ENCODE peak calls at places on chromosomes 11 and 22, in eight cellular contexts. T is HFF-Myc, U is right atrium auricular region, R is fibroblast of mammary gland, I is ovary, G is PC-3, F is BJ, Z is IMR-90. S is an unnamed sample.

GRCh38 chr11:113174862-113175261 is 139.5 kb upstream of the TTC12 start:
- DNase-seq in T (no peak), U (no peak), R (peak), I (no peak), G (no peak), F (no peak), Z (no peak), S (no peak)

GRCh38 chr11:9264381-9265210 is 554 bp downstream of the DENND5A start:
- DNase-seq in T (no peak), U (peak), R (peak), I (peak), G (peak), F (peak), Z (peak), S (peak)

GRCh38 chr22:36194971-36195370 is 6.6 kb downstream of the APOL4 start:
- DNase-seq in T (no peak), U (peak), R (peak), I (peak), G (peak), F (no peak), Z (peak), S (peak)

GRCh38 chr11:221998-222789 is 13.9 kb downstream of the SIRT3 start:
- DNase-seq in T (no peak), U (no peak), R (no peak), I (no peak), G (no peak), F (no peak), Z (no peak), S (no peak)

GRCh38 chr22:44659140-44659539 is 42.9 kb upstream of the PRR5 start:
- DNase-seq in T (no peak), U (no peak), R (no peak), I (no peak), G (no peak), F (no peak), Z (no peak), S (no peak)

GRCh38 chr11:78742430-78742829 is 167.8 kb upstream of the NARS2 start:
- DNase-seq in T (no peak), U (peak), R (peak), I (no peak), G (peak), F (no peak), Z (peak), S (peak)

GRCh38 chr22:48423481-48423901 is 1404.2 kb downstream of the BRD1 start:
- DNase-seq in T (no peak), U (no peak), R (no peak), I (no peak), G (no peak), F (no peak), Z (no peak), S (no peak)

GRCh38 chr22:27686534-27686933 is 115.0 kb downstream of the MN1 start:
- DNase-seq in T (no peak), U (peak), R (peak), I (no peak), G (no peak), F (peak), Z (peak), S (no peak)

GRCh38 chr22:43266117-43266516 is 77.1 kb downstream of the SCUBE1 start:
- DNase-seq in T (no peak), U (no peak), R (no peak), I (no peak), G (no peak), F (no peak), Z (no peak), S (no peak)

GRCh38 chr11:19956228-19956627 is 204.0 kb downstream of the DBX1 start:
- DNase-seq in T (no peak), U (no peak), R (no peak), I (no peak), G (no peak), F (no peak), Z (no peak), S (no peak)

GRCh38 chr22:18024276-18024939 is at the start of gene MICAL3:
- DNase-seq in T (no peak), U (no peak), R (peak), I (peak), G (peak), F (no peak), Z (peak), S (no peak)

GRCh38 chr11:118912742-118913410 is 12.8 kb downstream of the BCL9L start:
- DNase-seq in T (no peak), U (no peak), R (peak), I (peak), G (peak), F (no peak), Z (peak), S (no peak)

GRCh38 chr11:130634186-130634585 is 185.7 kb downstream of the ADAMTS15 start:
- DNase-seq in T (no peak), U (no peak), R (no peak), I (no peak), G (no peak), F (no peak), Z (no peak), S (no peak)

GRCh38 chr11:7485854-7486425 is 634 bp downstream of the OLFML1 start:
- DNase-seq in T (no peak), U (no peak), R (no peak), I (no peak), G (no peak), F (no peak), Z (no peak), S (no peak)

GRCh38 chr11:74366576-74366975 is 31.7 kb downstream of the PGM2L1 start:
- DNase-seq in T (no peak), U (no peak), R (peak), I (no peak), G (no peak), F (peak), Z (peak), S (no peak)

GRCh38 chr11:43575931-43576833 is 104.4 kb upstream of the HSD17B12 start:
- DNase-seq in T (no peak), U (no peak), R (peak), I (no peak), G (no peak), F (no peak), Z (no peak), S (no peak)

GRCh38 chr11:121873770-121874169 is 242.2 kb downstream of the BLID start:
- DNase-seq in T (no peak), U (no peak), R (no peak), I (no peak), G (no peak), F (no peak), Z (no peak), S (no peak)

GRCh38 chr11:121869478-121869877 is 246.5 kb downstream of the BLID start:
- DNase-seq in T (no peak), U (no peak), R (no peak), I (no peak), G (no peak), F (no peak), Z (no peak), S (no peak)

GRCh38 chr11:121866822-121867221 is 249.2 kb downstream of the BLID start:
- DNase-seq in T (no peak), U (no peak), R (no peak), I (no peak), G (no peak), F (no peak), Z (no peak), S (no peak)

GRCh38 chr11:121864660-121865059 is 251.4 kb downstream of the BLID start:
- DNase-seq in T (no peak), U (no peak), R (no peak), I (no peak), G (peak), F (no peak), Z (no peak), S (no peak)

GRCh38 chr11:121870202-121871045 is 245.6 kb downstream of the BLID start:
- DNase-seq in T (no peak), U (no peak), R (peak), I (no peak), G (peak), F (no peak), Z (no peak), S (no peak)
- TF ChIP-seq CTCF in T (no peak), U (no peak), R (peak), I (no peak), G (peak), F (peak), Z (no peak), S (peak)

DNA sequence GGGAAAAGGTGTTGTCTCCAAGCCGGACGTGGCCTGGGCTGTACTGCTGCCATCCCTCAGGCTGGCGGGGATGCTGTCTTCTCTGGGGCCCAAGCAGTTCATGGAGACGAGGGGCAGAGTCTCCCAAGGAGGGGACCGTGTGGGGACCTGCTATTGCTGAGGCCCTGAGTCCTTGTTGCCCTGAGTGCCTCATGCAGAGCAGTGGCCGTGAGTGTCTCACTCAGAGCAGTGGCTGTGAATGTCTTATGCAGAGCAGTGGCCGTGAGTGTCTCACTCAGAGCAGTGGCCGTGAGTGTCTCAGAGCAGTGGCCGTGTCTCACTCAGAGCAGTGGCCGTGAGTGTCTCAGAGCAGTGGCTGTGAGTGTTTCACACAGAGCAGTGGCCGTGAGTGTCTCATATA is 54.7 kb downstream of the GRAMD4 start:
- DNase-seq in T (no peak), U (no peak), R (no peak), I (no peak), G (no peak), F (no peak), Z (no peak), S (no peak)
- H3K4me3 ChIP-seq in T (no peak), U (peak), R (no peak), I (no peak), G (no peak), F (no peak), Z (no peak), S (no peak)

GRCh38 chr11:86865436-86865835 is 65.1 kb downstream of the PRSS23 start:
- DNase-seq in T (no peak), U (no peak), R (no peak), I (no peak), G (no peak), F (no peak), Z (no peak), S (no peak)

DNA sequence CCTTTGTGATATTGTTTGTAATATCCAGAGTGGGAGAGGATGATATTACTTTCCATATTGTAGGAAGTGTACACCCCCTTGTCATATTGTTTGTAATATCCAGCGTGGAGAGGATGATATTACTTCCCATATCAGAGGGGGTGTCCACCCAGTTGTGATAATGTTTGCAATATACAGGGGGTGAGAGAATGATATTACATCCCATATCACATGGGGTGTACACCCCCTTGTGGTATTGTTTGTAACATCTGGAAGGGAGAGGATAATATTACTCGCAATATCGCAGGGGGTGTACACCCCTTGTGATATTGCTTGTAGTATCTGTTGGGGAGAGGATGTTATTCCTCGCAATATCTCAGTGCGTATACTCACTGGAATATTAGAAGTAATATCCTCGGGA is 61.5 kb downstream of the PRSS23 start:
- DNase-seq in T (no peak), U (no peak), R (no peak), I (no peak), G (peak), F (no peak), Z (no peak), S (no peak)
- TF ChIP-seq CTCF in T (no peak), U (no peak), R (peak), I (no peak), G (peak), F (no peak), Z (no peak), S (peak)

GRCh38 chr11:76667856-76668255 is 2.7 kb downstream of the LRRC32 start:
- DNase-seq in T (no peak), U (no peak), R (no peak), I (no peak), G (no peak), F (no peak), Z (no peak), S (no peak)

GRCh38 chr11:76666830-76667229 is 3.7 kb downstream of the LRRC32 start:
- DNase-seq in T (no peak), U (no peak), R (no peak), I (no peak), G (no peak), F (no peak), Z (no peak), S (no peak)

GRCh38 chr11:76669901-76670474 is 559 bp downstream of the LRRC32 start:
- DNase-seq in T (no peak), U (no peak), R (peak), I (no peak), G (no peak), F (peak), Z (peak), S (peak)

GRCh38 chr11:76667271-76667818 is 3.2 kb downstream of the LRRC32 start:
- DNase-seq in T (no peak), U (no peak), R (no peak), I (no peak), G (no peak), F (no peak), Z (no peak), S (no peak)

DNA sequence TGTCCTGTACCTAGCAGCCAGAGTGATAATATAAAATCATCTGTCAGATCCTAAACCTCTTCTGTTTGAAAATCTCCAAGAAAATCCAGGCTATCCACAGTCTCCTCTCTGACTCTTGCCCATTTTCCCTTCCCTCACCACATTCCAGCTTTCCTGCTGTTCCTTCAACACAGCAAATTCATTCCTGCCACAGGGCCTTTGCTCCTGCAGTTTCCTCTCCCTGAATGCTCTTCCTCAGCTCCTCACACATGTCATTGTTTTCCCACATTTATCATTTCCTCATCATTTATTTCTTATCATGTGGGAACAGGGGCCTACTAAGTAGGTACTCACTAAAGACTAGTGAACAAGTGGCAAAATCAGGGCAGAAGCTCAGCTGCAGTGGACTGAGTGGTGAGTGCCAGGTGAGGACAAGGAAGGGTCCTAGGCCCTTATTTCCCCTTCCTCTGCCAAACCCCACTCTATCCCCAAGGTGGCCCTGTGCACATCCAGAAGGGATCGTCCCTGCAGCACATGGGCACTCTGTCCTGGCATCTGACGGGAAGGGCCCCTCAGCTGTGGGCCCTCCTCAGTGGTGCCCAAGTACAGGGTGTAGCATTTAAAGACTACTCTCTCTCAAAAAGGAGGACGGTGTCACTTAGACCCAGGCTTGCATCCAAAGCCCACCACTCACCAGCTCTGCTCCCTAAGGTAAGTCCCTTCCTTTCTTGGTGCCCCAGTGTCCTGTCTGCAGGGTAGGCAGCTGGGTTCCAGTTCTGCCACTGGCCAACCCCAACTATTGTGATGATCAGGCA is 2.0 kb downstream of the LRRC32 start:
- DNase-seq in T (no peak), U (no peak), R (no peak), I (no peak), G (no peak), F (no peak), Z (no peak), S (no peak)
- H3K4me3 ChIP-seq in T (no peak), U (peak), R (no peak), I (no peak), G (no peak), F (no peak), Z (no peak), S (no peak)

DNA sequence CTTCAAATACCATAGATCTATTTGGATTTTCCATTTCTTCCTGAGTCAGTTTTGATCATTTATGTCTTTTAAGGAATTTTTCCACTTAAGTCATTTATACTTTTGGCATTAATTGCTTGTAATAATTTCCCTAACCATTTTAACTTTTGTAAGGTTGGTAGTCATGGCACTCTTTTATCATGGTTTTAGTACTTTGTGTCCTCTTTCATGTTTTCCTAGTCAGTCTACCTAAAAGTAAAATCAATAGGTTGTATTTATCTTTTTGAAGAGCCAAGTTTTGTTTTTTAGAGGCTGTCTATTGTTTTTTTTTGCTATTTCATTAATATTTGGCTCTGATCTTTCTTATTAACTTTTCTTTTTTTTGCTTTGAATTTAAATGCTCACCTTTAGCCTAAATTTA is 45.5 kb upstream of the IGLL5 start:
- DNase-seq in T (no peak), U (no peak), R (no peak), I (no peak), G (no peak), F (no peak), Z (no peak), S (no peak)
- TF ChIP-seq CTCF in T (no peak), U (no peak), R (no peak), I (no peak), G (no peak), F (no peak), Z (no peak), S (no peak)

DNA sequence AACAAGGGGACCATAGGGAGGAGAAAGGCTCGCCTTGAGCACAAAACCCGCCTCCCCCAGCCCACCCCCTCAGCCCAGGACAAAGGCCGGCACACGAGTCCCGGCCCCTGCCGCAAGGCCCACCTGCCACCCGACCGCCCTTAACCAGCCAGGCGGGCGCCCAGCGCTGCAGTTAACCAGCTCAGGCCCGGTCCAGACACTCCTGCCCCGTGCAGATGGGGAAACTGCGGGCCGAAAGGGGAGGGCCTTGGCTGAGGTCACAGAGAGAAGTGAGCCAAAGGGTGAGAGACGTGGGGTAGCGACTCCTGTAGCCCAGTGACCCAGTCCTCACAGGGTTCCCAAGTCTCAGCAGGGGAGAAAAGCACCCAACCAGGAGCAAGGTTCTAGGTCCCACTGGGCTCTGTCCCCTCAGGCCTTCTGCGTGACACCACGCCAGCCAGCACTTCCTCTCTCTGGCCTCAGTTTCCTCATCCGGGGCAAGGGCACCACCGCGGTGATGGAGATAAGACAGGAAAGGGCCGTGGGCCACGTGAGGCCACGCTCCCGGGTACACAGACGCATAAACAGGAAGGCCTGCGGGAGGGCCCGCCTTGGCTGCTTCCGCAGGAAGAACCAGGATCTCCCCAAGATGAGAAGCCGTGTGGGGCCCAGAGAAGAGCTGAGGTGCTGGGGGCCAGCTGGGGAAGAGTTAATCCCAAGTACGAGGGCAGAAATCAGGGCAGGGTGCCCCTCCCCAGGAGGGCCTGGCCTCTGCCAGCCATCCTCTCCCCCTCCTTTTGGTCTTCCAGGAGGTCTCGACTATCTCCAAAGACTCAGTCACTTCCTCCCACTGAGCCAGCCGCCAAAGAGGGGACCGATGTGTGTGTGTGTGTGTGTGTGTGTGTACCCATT is 1.8 kb downstream of the MFNG start:
- DNase-seq in T (no peak), U (peak), R (no peak), I (no peak), G (no peak), F (no peak), Z (no peak), S (no peak)
- H3K4me3 ChIP-seq in T (no peak), U (peak), R (no peak), I (no peak), G (no peak), F (no peak), Z (no peak), S (no peak)

DNA sequence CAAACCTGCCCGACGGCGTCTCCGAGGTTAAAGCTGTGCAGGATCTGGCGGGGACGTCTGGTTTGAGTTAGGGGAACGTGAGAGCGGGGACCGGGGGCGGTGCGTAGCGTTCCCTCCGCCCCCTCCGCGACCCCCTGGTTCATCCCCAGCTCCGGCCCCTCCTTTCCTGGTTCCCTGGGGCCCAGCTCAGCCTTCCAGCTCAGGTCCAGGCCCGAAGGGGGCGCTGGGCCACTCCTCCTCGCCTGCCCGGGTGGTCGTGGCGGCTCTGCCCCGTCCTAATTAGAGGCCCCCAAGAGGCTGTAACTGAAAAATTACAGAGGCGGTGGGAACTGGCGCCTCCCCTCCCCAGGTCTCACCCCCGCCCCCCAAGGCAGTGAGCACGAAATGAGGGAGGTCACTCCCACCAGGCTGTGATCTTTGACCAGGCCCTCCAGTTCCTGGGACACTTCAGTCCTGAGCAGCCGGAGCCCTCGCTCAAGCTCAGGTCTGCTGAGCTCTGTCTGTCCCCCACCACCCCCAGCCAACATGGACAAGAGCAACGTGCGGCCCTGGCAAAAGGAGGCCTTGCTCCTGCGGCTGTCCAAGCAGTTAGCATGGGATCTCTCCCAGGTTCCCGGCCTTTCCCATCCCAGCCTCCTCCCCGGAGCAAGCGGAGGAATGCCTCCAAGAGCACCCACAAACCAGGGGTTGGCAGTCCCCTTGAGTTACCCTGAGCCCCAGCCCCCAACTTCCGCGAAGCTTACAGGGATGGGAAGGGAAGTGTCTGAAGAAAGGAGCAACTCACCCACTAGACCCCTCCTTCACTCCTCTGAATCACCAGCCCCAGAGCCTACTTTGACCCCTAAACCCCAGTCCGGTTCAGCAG is 3.3 kb downstream of the CD248 start:
- DNase-seq in T (no peak), U (no peak), R (peak), I (no peak), G (no peak), F (no peak), Z (peak), S (no peak)
- TF ChIP-seq CTCF in T (peak), U (no peak), R (peak), I (no peak), G (no peak), F (peak), Z (peak), S (peak)